ENCODE peak calls at places on chromosome 5, in six cellular contexts. M is K562, O is GM23248, T is PC-3, C is fibroblast of lung, W is astrocyte. K is an unnamed sample.

GRCh38 chr5:92653730-92654461 is 927.1 kb downstream of the NR2F1-AS1 start:
- DNase-seq in M (no peak), O (peak; percentile 1), T (no peak), C (no peak), W (no peak), K (no peak)

GRCh38 chr5:58849995-58850667 is 267.3 kb downstream of the RAB3C start:
- DNase-seq in M (peak; percentile 10), O (peak; percentile 56), T (peak; percentile 56), C (peak; percentile 57), W (peak; percentile 15), K (peak; percentile 82)

GRCh38 chr5:40653221-40654022 is 26.3 kb upstream of the PTGER4 start:
- DNase-seq in M (no peak), O (no peak), T (no peak), C (no peak), W (no peak), K (no peak)

GRCh38 chr5:68436686-68437520 is 221.3 kb downstream of the PIK3R1 start:
- DNase-seq in M (no peak), O (no peak), T (no peak), C (no peak), W (peak; percentile 35), K (no peak)

GRCh38 chr5:176806137-176806536 is 4.2 kb upstream of the UNC5A start:
- DNase-seq in M (no peak), O (peak; percentile 35), T (peak; percentile 41), C (peak; percentile 10), W (no peak), K (peak; percentile 52)

GRCh38 chr5:90519081-90519480 is 10.3 kb downstream of the LYSMD3 start:
- DNase-seq in M (no peak), O (no peak), T (peak; percentile 82), C (no peak), W (no peak), K (no peak)

GRCh38 chr5:43066231-43066798 is 26.2 kb upstream of the ANXA2R start:
- DNase-seq in M (peak; percentile 61), O (peak; percentile 88), T (peak; percentile 69), C (peak; percentile 79), W (peak; percentile 50), K (peak; percentile 84)

GRCh38 chr5:116075117-116075910 is 9.5 kb upstream of the COMMD10 start:
- DNase-seq in M (no peak), O (no peak), T (no peak), C (no peak), W (peak; percentile 8), K (no peak)

GRCh38 chr5:146111409-146111808 is 6.0 kb upstream of the PLAC8L1 start:
- DNase-seq in M (peak; percentile 64), O (no peak), T (no peak), C (no peak), W (no peak), K (no peak)

GRCh38 chr5:16446993-16447392 is 18.6 kb downstream of the ZNF622 start:
- DNase-seq in M (peak; percentile 49), O (peak; percentile 13), T (no peak), C (no peak), W (no peak), K (peak; percentile 27)

GRCh38 chr5:145936401-145937131 is at the start of gene SH3RF2:
- DNase-seq in M (peak; percentile 12), O (peak; percentile 80), T (peak; percentile 75), C (peak; percentile 63), W (peak; percentile 85), K (peak; percentile 96)

GRCh38 chr5:163379298-163380155 is 57.9 kb upstream of the CCNG1 start:
- DNase-seq in M (peak; percentile 51), O (peak; percentile 86), T (peak; percentile 94), C (peak; percentile 90), W (peak; percentile 92), K (no peak)

GRCh38 chr5:143386725-143387124 is 16.8 kb downstream of the NR3C1 start:
- DNase-seq in M (no peak), O (peak; percentile 64), T (no peak), C (peak; percentile 59), W (peak; percentile 97), K (no peak)

GRCh38 chr5:80654054-80654390 is 430 bp upstream of the MSH3 start:
- DNase-seq in M (peak; percentile 21), O (peak; percentile 15), T (peak; percentile 4), C (no peak), W (no peak), K (peak; percentile 34)

GRCh38 chr5:160616712-160617497 is 195.2 kb downstream of the PTTG1 start:
- DNase-seq in M (no peak), O (no peak), T (no peak), C (no peak), W (no peak), K (no peak)

GRCh38 chr5:65809817-65810531 is 88.0 kb downstream of the NLN start:
- DNase-seq in M (peak; percentile 17), O (peak; percentile 91), T (peak; percentile 71), C (peak; percentile 76), W (peak; percentile 95), K (no peak)

GRCh38 chr5:14842117-14842516 is 29.5 kb downstream of the ANKH start:
- DNase-seq in M (no peak), O (no peak), T (no peak), C (no peak), W (no peak), K (no peak)

GRCh38 chr5:36575367-36575781 is 31.0 kb upstream of the SLC1A3 start:
- DNase-seq in M (no peak), O (peak; percentile 50), T (peak; percentile 45), C (peak; percentile 41), W (peak; percentile 78), K (no peak)

GRCh38 chr5:62144395-62145022 is 161.5 kb upstream of the KIF2A start:
- DNase-seq in M (no peak), O (peak; percentile 68), T (peak; percentile 71), C (no peak), W (peak; percentile 41), K (no peak)

GRCh38 chr5:132013006-132013689 is 1.7 kb upstream of the ACSL6 start:
- DNase-seq in M (no peak), O (no peak), T (no peak), C (no peak), W (no peak), K (no peak)

GRCh38 chr5:116448869-116449453 is 125.7 kb downstream of the SEMA6A start:
- DNase-seq in M (no peak), O (no peak), T (no peak), C (no peak), W (no peak), K (no peak)

GRCh38 chr5:76583163-76584047 is 39.8 kb downstream of the F2RL2 start:
- DNase-seq in M (no peak), O (peak; percentile 39), T (peak; percentile 42), C (peak; percentile 56), W (no peak), K (no peak)

GRCh38 chr5:76582252-76583162 is 40.7 kb downstream of the F2RL2 start:
- DNase-seq in M (no peak), O (no peak), T (peak; percentile 61), C (no peak), W (peak; percentile 81), K (no peak)

GRCh38 chr5:76576468-76576867 is 46.7 kb downstream of the F2RL2 start:
- DNase-seq in M (no peak), O (no peak), T (no peak), C (peak; percentile 33), W (no peak), K (no peak)

GRCh38 chr5:76579166-76579765 is 43.9 kb downstream of the F2RL2 start:
- DNase-seq in M (no peak), O (peak; percentile 55), T (peak; percentile 38), C (peak; percentile 26), W (peak; percentile 27), K (no peak)

DNA sequence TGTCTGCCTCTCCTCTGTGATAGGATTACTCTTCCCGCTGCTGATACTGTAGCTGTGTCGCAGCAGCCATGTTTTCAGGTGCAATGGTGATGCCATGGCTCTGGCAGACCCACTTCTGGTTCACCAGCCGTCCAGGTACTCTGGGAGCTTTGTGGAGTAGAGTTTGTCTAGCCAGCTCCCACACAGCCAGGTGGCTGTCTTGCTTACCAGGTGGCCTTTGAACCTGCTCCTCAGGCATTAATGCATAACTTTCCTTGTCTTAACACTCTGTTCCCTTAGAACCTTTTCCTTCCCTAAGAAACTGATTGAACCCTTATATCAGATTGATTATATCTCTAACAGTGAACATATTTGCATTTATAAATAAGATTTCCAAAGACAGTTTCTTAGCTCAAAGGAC is 42.2 kb downstream of the F2RL2 start:
- DNase-seq in M (no peak), O (no peak), T (no peak), C (no peak), W (no peak), K (no peak)
- TF ChIP-seq EZH2 in M (no peak), O (no peak), T (no peak), C (no peak), W (no peak), K (no peak)

DNA sequence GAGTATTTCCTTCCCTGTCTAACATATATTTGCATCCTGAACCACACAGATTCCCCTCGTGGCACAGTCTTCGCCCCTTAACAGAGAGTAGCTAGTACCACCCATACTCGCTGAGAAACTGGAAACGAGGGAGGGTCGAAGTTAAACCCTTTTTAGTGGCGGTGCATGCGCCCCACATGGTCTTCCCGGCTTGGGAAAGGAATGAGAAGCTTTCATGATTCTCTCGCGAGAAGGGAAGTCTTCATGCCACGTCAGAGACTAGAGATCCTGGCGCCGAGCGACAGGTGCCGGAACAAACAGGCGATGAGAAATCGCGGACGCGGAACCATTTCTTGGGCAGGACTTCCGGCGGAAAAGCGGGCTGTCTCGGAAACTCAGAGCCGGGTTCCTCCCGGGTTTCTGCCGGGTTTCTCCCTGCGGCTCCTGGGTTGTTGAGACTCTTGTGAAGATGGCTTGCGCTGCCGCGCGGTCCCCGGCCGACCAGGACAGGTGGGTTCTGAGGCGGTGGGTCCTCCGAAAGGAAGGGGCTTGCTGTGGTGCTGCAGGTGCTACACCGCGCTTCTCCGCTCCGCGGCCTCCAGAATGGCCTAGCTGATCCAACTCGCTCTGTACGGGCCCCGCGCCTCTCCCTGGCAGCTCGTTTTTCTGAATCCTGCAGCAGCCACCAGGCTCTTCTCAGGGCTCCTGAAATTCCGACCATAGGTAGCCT is at the start of gene SRP19:
- DNase-seq in M (peak; percentile 95), O (peak; percentile 99), T (peak; percentile 94), C (peak; percentile 98), W (peak; percentile 96), K (peak; percentile 100)
- TF ChIP-seq EZH2 in M (no peak), O (no peak), T (no peak), C (no peak), W (no peak), K (no peak)

GRCh38 chr5:34826347-34826746 is 12.6 kb upstream of the TTC23L start:
- DNase-seq in M (no peak), O (no peak), T (no peak), C (no peak), W (peak; percentile 70), K (peak; percentile 27)
- TF ChIP-seq EZH2 in M (no peak), O (no peak), T (no peak), C (no peak), W (no peak), K (no peak)

GRCh38 chr5:78335976-78336375 is 24.4 kb upstream of the SCAMP1 start:
- DNase-seq in M (no peak), O (no peak), T (no peak), C (no peak), W (no peak), K (no peak)

GRCh38 chr5:78341445-78341844 is 19.0 kb upstream of the SCAMP1 start:
- DNase-seq in M (no peak), O (no peak), T (no peak), C (no peak), W (no peak), K (peak; percentile 69)

GRCh38 chr5:78339591-78340450 is 20.6 kb upstream of the SCAMP1 start:
- DNase-seq in M (no peak), O (no peak), T (no peak), C (no peak), W (no peak), K (no peak)

GRCh38 chr5:78331523-78332080 is 28.8 kb upstream of the SCAMP1 start:
- DNase-seq in M (no peak), O (no peak), T (no peak), C (no peak), W (no peak), K (no peak)

GRCh38 chr5:78336698-78337097 is 23.7 kb upstream of the SCAMP1 start:
- DNase-seq in M (no peak), O (no peak), T (no peak), C (no peak), W (no peak), K (no peak)
- TF ChIP-seq EZH2 in M (no peak), O (no peak), T (no peak), C (no peak), W (no peak), K (no peak)